ENCODE peak calls at places on chromosome 3, in ten cellular contexts. C is astrocyte of the spinal cord, M is choroid plexus epithelial cell, P is colonic mucosa, N is left ventricle myocardium inferior, V is fibroblast of lung, R is AG10803, L is epithelial cell of esophagus, D is progenitor cell of endocrine pancreas, X is thoracic aorta. T is an unnamed sample.

GRCh38 chr3:96354742-96355141 is 459.7 kb upstream of the EPHA6 start:
- DNase-seq in C (peak), M (peak), P (no peak), N (no peak), V (no peak), R (no peak), L (peak), D (no peak), X (no peak), T (no peak)

GRCh38 chr3:195616681-195617080 is 32.9 kb upstream of the APOD start:
- DNase-seq in C (no peak), M (no peak), P (peak), N (no peak), V (no peak), R (no peak), L (no peak), D (no peak), X (no peak), T (no peak)

GRCh38 chr3:159806412-159806811 is 182.2 kb upstream of the IL12A start:
- DNase-seq in C (no peak), M (peak), P (no peak), N (peak), V (peak), R (peak), L (no peak), D (no peak), X (no peak), T (no peak)

GRCh38 chr3:9179826-9180763 is 69.4 kb downstream of the SRGAP3 start:
- DNase-seq in C (no peak), M (no peak), P (no peak), N (no peak), V (no peak), R (no peak), L (no peak), D (no peak), X (no peak), T (no peak)

GRCh38 chr3:127803619-127804018 is 18.7 kb downstream of the MGLL start:
- DNase-seq in C (peak), M (peak), P (no peak), N (no peak), V (peak), R (peak), L (peak), D (no peak), X (no peak), T (no peak)

GRCh38 chr3:98954806-98955205 is 53.3 kb upstream of the DCBLD2 start:
- DNase-seq in C (no peak), M (no peak), P (no peak), N (no peak), V (peak), R (peak), L (peak), D (no peak), X (no peak), T (no peak)

GRCh38 chr3:108136888-108137814 is 46.3 kb upstream of the CD47 start:
- DNase-seq in C (no peak), M (no peak), P (no peak), N (no peak), V (no peak), R (no peak), L (no peak), D (no peak), X (no peak), T (no peak)

GRCh38 chr3:193824365-193824764 is 231.4 kb downstream of the OPA1 start:
- DNase-seq in C (no peak), M (no peak), P (peak), N (no peak), V (no peak), R (no peak), L (no peak), D (no peak), X (no peak), T (no peak)

GRCh38 chr3:42051384-42052131 is 39.6 kb upstream of the TRAK1 start:
- DNase-seq in C (no peak), M (no peak), P (no peak), N (no peak), V (no peak), R (peak), L (peak), D (no peak), X (no peak), T (no peak)

GRCh38 chr3:81484532-81484931 is 276.9 kb downstream of the GBE1 start:
- DNase-seq in C (no peak), M (no peak), P (no peak), N (no peak), V (no peak), R (no peak), L (no peak), D (no peak), X (no peak), T (no peak)

GRCh38 chr3:128786434-128787020 is 60.5 kb downstream of the RAB7A start:
- DNase-seq in C (no peak), M (no peak), P (no peak), N (no peak), V (no peak), R (peak), L (no peak), D (no peak), X (no peak), T (no peak)

GRCh38 chr3:159989973-159990846 is 1.6 kb downstream of the IL12A start:
- DNase-seq in C (no peak), M (no peak), P (no peak), N (no peak), V (no peak), R (no peak), L (no peak), D (no peak), X (no peak), T (no peak)

GRCh38 chr3:151301787-151302186 is 14.8 kb downstream of the GPR87 start:
- DNase-seq in C (peak), M (peak), P (no peak), N (no peak), V (peak), R (peak), L (peak), D (no peak), X (no peak), T (no peak)

GRCh38 chr3:184338538-184338945 is 1.1 kb downstream of the FAM131A start:
- DNase-seq in C (peak), M (peak), P (no peak), N (peak), V (peak), R (peak), L (peak), D (peak), X (peak), T (peak)
- TF ChIP-seq CTCF in C (no peak), M (no peak), P (no peak), N (peak), V (no peak), R (no peak), L (no peak), D (peak), X (peak), T (no peak)

DNA sequence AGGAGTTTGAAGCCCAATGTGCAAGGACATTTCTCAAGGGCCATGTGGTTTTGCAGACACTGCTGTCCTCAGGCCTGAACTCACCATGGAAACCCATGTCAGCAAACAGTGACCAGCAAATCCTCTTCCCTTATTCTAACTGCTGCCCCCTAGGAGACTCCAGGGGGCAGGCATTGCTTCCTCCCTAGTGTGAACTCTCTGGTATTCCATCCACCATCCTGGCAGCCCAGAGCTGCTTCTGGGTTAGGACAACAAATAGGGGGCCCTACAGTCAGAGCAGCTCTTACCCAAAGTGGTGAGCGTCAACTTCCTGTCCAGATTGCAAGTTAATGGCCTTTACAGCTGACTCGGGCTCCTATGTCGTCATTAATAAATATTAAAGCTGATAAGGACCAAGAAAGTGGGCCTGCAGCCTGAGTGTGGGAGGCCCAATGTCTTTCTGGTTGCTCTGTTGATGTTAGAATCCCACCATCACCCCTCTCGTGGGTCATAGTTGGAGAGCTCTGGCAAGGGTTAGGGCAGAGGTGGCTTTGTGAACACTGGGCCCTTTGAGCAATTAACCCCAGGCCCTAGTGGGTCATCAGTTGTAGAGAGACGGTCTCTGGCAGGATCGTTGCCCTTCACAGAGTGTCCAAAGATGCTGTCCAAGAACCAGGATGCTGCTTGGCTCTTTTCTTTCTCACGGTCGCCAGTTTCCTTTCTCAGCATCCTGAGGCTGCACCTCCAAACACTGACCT is 41.5 kb downstream of the TGM4 start:
- DNase-seq in C (peak), M (peak), P (no peak), N (no peak), V (peak), R (peak), L (no peak), D (no peak), X (no peak), T (no peak)
- TF ChIP-seq CTCF in C (no peak), M (peak), P (no peak), N (no peak), V (no peak), R (no peak), L (no peak), D (no peak), X (no peak), T (no peak)

DNA sequence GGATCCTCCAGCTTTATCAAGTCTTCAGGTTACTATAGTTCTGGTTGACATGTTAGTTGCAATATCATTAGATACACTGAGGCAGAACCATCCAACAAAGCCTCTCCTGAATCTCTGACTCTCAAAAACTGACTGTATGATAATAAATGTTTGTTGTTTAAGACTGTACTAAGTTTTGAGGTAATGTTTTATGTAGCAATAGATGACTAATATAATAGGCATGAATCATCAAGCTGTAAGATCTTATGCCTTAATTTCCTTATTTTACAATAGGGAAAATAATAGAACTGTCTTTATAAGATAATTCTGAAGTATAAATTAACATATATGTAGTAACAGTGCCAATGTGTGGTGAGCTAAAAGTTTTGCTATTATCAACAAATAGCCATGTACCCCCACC is 88.9 kb upstream of the TBC1D5 start:
- DNase-seq in C (peak), M (no peak), P (no peak), N (no peak), V (peak), R (no peak), L (peak), D (no peak), X (no peak), T (no peak)
- TF ChIP-seq CTCF in C (no peak), M (no peak), P (no peak), N (no peak), V (no peak), R (no peak), L (no peak), D (no peak), X (no peak), T (no peak)

DNA sequence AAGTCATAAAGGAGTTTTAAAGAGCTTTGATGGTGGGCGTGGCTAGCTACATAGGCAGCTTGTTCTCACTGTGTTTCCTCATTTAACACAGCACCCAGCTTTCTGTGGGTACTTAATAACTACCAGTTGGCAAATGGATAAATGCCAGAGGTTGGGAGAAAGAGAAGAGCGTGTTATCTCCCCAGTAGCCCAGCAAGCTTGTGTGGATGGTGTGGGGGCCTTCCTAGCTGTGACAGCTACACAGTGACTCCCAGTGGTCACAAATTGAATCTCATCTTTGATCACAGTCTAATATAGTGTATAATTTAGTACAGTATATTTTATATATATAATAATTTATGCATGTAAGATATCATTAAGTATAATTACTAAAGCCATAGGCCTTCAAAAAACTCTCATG is 984.1 kb downstream of the EPHA3 start:
- DNase-seq in C (peak), M (peak), P (peak), N (peak), V (peak), R (peak), L (peak), D (no peak), X (no peak), T (no peak)
- TF ChIP-seq CTCF in C (peak), M (peak), P (peak), N (peak), V (peak), R (peak), L (peak), D (peak), X (peak), T (no peak)

DNA sequence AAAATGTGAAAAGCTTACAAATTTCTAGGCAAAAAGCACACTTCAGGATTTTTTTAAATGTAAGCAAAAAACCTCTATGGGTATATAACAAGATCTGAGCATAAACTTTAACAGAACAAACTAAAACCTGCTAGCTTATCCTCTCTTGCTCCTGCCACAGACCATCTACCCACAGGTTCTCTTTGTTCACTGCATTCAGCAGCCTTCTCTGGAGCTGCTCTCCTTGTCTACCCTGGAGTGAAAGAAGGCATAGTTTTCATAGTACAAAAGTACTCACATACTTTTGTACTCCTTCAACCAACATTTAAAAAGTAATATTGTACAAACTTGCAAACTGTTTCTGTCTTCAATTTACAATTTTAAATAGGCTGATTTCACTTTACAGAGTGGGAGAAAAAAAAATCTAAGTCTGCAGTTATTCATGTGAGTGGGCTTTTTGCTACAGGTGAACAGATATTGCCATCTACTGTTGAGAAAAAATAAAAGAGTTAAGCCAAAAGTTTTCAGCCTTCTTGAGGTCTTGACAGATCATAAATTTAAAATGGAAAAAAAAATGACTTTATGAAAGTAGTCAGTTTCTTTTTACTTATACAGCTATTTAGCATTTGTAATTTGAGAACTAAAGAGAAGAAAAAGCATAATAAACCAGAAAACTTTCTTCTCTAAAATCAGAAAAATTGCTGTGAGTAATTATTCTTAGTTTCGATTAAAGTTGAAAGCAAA is 20.4 kb downstream of the TERC start:
- DNase-seq in C (peak), M (peak), P (no peak), N (no peak), V (peak), R (no peak), L (peak), D (no peak), X (no peak), T (no peak)
- TF ChIP-seq CTCF in C (peak), M (peak), P (peak), N (peak), V (peak), R (peak), L (peak), D (peak), X (peak), T (no peak)

GRCh38 chr3:126570103-126570541 is 11.4 kb upstream of the C3orf22 start:
- DNase-seq in C (no peak), M (no peak), P (no peak), N (no peak), V (no peak), R (no peak), L (no peak), D (no peak), X (no peak), T (no peak)
- TF ChIP-seq CTCF in C (no peak), M (peak), P (no peak), N (no peak), V (no peak), R (no peak), L (no peak), D (no peak), X (no peak), T (no peak)

DNA sequence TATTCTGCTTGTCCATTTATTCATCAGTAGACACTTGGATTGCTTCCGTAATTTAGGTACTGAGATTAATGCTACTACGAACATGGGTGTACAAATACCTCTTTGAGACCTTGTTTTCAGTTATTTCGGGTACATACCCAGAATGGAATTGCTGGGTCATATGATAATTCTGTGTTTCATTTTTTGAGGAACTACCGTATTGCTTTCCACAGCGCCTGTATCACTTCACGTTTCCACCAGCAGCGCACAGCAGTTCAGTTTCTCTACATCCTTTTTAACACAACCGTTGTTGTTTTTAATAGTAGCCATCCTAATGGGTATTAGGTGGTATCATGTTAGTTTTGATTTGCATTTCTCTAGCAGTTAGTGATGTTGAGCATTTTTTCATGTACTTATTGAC is 9.5 kb downstream of the PAK2 start:
- DNase-seq in C (no peak), M (no peak), P (no peak), N (no peak), V (no peak), R (no peak), L (no peak), D (no peak), X (no peak), T (no peak)
- TF ChIP-seq CTCF in C (no peak), M (no peak), P (no peak), N (no peak), V (no peak), R (no peak), L (no peak), D (no peak), X (no peak), T (no peak)

DNA sequence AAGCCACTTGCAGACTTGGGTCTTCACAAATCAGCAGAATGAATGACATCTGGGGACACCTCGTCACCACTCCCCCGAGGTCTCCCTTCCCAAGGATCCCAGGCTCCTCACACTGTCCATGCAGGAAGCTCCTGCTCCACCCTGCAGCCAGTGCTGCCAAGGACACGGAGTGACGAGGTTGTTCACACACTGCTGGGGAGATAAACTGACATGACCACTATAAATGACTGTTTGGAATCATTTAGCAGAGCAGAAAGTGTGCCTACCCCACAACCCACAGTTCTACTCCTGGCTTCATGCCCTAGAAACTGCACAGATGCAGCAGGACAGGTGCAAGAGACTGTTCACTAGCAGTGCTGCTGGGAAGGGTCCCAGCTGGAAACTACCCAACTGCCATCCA is 19.7 kb upstream of the PRSS50 start:
- DNase-seq in C (no peak), M (no peak), P (no peak), N (no peak), V (no peak), R (no peak), L (no peak), D (no peak), X (no peak), T (no peak)
- TF ChIP-seq CTCF in C (no peak), M (no peak), P (no peak), N (no peak), V (no peak), R (no peak), L (no peak), D (no peak), X (no peak), T (no peak)

GRCh38 chr3:39990532-39990931 is 181.1 kb downstream of the MYRIP start:
- DNase-seq in C (peak), M (peak), P (peak), N (no peak), V (peak), R (peak), L (peak), D (no peak), X (no peak), T (no peak)
- TF ChIP-seq CTCF in C (peak), M (peak), P (peak), N (peak), V (peak), R (peak), L (peak), D (peak), X (peak), T (no peak)

DNA sequence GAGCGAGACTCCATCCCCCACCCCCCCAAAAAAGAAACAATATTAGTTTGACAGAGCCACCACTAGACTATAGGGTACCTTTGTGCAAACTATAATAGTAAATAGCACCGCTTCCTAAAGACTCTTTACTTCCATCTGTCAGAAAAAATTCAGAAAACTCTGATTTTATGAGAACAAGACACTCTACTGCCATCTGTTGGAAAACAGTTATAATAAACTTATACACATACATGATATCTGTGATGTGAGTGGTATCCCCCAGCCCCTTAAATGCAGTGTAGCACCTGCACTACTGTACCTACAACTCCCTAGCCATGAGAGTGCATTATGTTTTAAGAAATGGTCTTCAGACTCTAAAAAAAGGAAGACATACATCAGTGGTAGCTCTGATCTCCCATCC is 47.1 kb upstream of the CTDSPL start:
- DNase-seq in C (peak), M (peak), P (no peak), N (no peak), V (peak), R (peak), L (no peak), D (no peak), X (no peak), T (no peak)
- TF ChIP-seq CTCF in C (peak), M (peak), P (peak), N (peak), V (peak), R (peak), L (no peak), D (peak), X (peak), T (no peak)

T was measured in omental fat pad.